ENCODE peak calls at places on chromosomes 1 and 21, in eight cellular contexts. H is CD8-positive, alpha-beta T cell; J is cardiac fibroblast; U is AG09309; I is ovary; V is retinal pigment epithelial cell; N is K562; O is AG10803. K is an unnamed sample.

GRCh38 chr1:241612533-241613505 is 27.4 kb downstream of the CHML start:
- DNase-seq in N (no peak), O (peak), U (peak), V (peak), I (no peak), H (no peak), J (peak), K (peak)

GRCh38 chr1:156422602-156423091 is 53.6 kb downstream of the RHBG start:
- DNase-seq in H (no peak), N (no peak), V (no peak), J (no peak), I (no peak), O (no peak), U (no peak), K (no peak)

GRCh38 chr1:73909043-73909567 is 288.9 kb downstream of the LRRIQ3 start:
- DNase-seq in H (no peak), I (no peak), N (no peak), O (no peak), V (peak), U (no peak), J (no peak), K (no peak)

GRCh38 chr1:66598670-66599069 is 64.7 kb downstream of the SGIP1 start:
- DNase-seq in J (peak), N (no peak), O (peak), U (peak), V (peak), H (no peak), I (no peak), K (peak)

GRCh38 chr21:35424122-35424521 is 375.0 kb upstream of the RUNX1 start:
- DNase-seq in O (peak), U (no peak), H (no peak), V (no peak), N (no peak), J (no peak), I (no peak), K (no peak)

GRCh38 chr1:61088163-61088840 is 5.9 kb downstream of the NFIA start:
- DNase-seq in N (no peak), O (no peak), V (no peak), I (no peak), J (no peak), U (no peak), H (no peak), K (no peak)

GRCh38 chr1:211603713-211604112 is 24.8 kb upstream of the SLC30A1 start:
- DNase-seq in O (no peak), V (no peak), H (no peak), J (no peak), I (no peak), U (no peak), N (no peak), K (no peak)

GRCh38 chr1:119903443-119903835 is 7.1 kb upstream of the ADAM30 start:
- DNase-seq in N (no peak), J (no peak), I (no peak), U (no peak), V (no peak), H (no peak), O (no peak), K (no peak)

GRCh38 chr1:113928129-113928949 is 785 bp upstream of the HIPK1 start:
- DNase-seq in H (no peak), J (peak), V (no peak), I (no peak), U (no peak), O (peak), N (no peak), K (peak)

GRCh38 chr1:156654700-156655099 is 12.8 kb downstream of the BCAN start:
- DNase-seq in H (no peak), J (no peak), O (no peak), N (no peak), I (no peak), U (no peak), V (no peak), K (no peak)

GRCh38 chr1:233364695-233365539 is 37.4 kb downstream of the MAP3K21 start:
- DNase-seq in O (peak), V (no peak), H (no peak), J (peak), N (peak), I (no peak), U (no peak), K (peak)

GRCh38 chr1:30379684-30380624 is 343.4 kb downstream of the MATN1 start:
- DNase-seq in U (peak), H (peak), V (peak), N (peak), O (peak), I (peak), J (peak), K (peak)

GRCh38 chr1:168428063-168428731 is 115.6 kb downstream of the XCL2 start:
- DNase-seq in N (no peak), U (no peak), I (peak), H (no peak), J (peak), V (no peak), O (peak), K (no peak)

GRCh38 chr1:36408479-36408878 is 10.8 kb upstream of the LSM10 start:
- DNase-seq in H (no peak), U (no peak), O (peak), J (no peak), V (no peak), I (no peak), N (no peak), K (peak)

GRCh38 chr1:158014702-158015320 is 21.4 kb downstream of the KIRREL1 start:
- DNase-seq in N (no peak), I (no peak), J (no peak), U (no peak), H (no peak), V (no peak), O (no peak), K (no peak)

GRCh38 chr1:92404661-92405060 is 82.1 kb downstream of the GFI1 start:
- DNase-seq in V (no peak), N (no peak), J (peak), U (no peak), H (no peak), I (no peak), O (peak), K (peak)

GRCh38 chr1:102434421-102434820 is 437.7 kb upstream of the OLFM3 start:
- DNase-seq in I (no peak), O (no peak), N (peak), U (no peak), V (no peak), H (no peak), J (peak), K (no peak)

GRCh38 chr1:179591592-179592580 is at the start of gene TDRD5:
- DNase-seq in V (peak), H (no peak), U (no peak), O (no peak), J (no peak), N (peak), I (no peak), K (no peak)

GRCh38 chr1:150551049-150551783 is 2.0 kb downstream of the ADAMTSL4 start:
- DNase-seq in N (no peak), U (no peak), I (no peak), H (no peak), V (no peak), O (no peak), J (no peak), K (no peak)

GRCh38 chr1:150550222-150551048 is 1.2 kb downstream of the ADAMTSL4 start:
- DNase-seq in H (no peak), V (no peak), O (no peak), U (no peak), J (no peak), N (peak), I (peak), K (peak)

GRCh38 chr1:150549496-150550221 is 451 bp downstream of the ADAMTSL4 start:
- DNase-seq in H (no peak), O (no peak), U (no peak), V (no peak), I (peak), N (no peak), J (no peak), K (no peak)

GRCh38 chr1:150548324-150548631 is 930 bp upstream of the ADAMTSL4 start:
- DNase-seq in U (no peak), I (no peak), O (no peak), J (no peak), H (no peak), N (no peak), V (no peak), K (no peak)

DNA sequence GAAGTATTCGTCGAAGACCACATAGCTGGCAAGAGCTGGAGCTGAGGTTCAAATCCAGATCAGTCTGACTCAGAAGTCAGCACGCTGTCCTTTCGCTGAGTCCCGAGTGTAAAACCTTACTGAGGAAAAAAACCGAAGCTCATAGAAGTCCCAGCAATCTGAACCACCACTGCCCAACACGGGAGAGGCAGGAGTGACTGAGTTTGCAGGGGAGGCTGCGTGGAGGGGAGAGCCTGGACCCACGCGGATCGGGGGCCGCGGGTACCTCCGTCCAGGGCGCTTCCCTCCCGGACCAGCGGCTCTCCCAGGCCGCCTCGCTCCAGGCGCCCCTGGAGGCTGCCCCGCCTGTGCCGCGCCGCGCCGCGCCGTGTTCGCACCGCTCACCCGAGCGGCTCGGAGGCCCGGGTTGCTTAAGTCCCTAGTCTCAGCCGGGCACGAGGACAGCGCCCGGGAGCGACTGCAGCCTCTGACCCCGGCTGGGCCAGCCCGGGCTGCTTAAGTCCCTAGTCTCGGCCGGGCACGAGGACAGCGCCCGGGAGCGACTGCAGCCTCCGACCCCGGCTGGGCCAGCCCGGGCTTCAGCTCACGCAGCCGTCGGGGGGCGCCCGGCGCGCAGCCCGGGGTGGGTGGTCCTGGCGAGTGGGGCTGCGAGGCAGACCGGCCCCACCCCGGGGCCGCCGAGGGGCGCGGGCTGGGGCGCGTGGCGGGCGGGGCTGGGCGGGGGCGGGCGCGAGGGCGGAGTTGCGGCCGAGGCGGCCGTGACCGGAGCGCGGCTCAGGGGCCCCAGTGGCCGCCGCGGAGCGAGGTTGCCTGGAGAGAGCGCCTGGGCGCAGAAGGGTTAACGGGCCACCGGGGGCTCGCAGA is at the start of gene ADAMTSL4:
- DNase-seq in H (no peak), O (peak), N (peak), V (no peak), I (peak), U (no peak), J (peak), K (peak)
- TF ChIP-seq CTCF in H (no peak), O (no peak), N (no peak), V (no peak), I (no peak), U (peak), J (no peak), K (peak)

GRCh38 chr1:225763815-225764548 is 13.6 kb upstream of the SRP9 start:
- DNase-seq in I (peak), U (no peak), H (no peak), O (peak), N (no peak), V (no peak), J (peak), K (no peak)
- H3K4me3 ChIP-seq in I (no peak), U (no peak), H (no peak), O (no peak), N (no peak), V (no peak), J (no peak), K (no peak)

GRCh38 chr1:47522890-47523811 is 85.3 kb downstream of the FOXD2 start:
- DNase-seq in N (no peak), I (no peak), O (no peak), H (no peak), J (no peak), V (no peak), U (no peak), K (no peak)

GRCh38 chr1:47523812-47524170 is 85.9 kb downstream of the FOXD2 start:
- DNase-seq in N (no peak), U (no peak), V (no peak), I (no peak), O (no peak), J (no peak), H (no peak), K (no peak)

GRCh38 chr1:47524272-47524671 is 86.4 kb downstream of the FOXD2 start:
- DNase-seq in I (no peak), J (no peak), O (no peak), H (no peak), N (no peak), V (no peak), U (no peak), K (no peak)

GRCh38 chr1:47529520-47530098 is 91.8 kb downstream of the FOXD2 start:
- DNase-seq in I (no peak), J (no peak), U (no peak), N (peak), V (no peak), H (no peak), O (no peak), K (no peak)

DNA sequence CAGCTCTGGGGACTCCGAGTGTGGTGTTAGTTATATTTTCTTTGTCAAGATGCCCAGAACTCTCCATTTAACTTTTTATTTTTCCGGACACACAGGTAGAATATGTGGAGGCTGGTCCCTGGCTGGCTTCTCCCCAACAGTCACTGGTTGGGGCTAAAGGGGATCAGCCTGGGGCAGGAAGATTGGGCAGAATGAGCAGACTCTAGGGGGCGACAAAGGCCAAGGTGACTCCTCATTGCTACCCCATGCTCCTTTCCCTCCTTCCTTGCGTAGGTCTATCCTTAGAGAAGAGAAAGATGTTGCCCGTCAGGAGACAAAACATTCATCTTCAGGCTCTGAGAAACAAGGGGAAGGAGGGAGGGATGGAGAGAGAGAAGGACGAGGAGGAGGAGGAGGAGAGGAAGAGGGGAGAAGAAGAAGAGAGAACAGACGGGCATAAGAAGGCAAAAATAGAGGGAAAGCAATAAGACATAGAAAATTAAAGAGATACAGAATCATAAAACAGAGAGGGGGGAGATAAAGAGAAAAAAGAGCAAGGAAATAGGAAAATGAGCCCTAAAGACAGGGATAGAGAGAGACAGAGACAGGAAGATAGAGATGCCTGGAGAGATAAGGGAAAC is 89.9 kb downstream of the FOXD2 start:
- DNase-seq in I (no peak), N (peak), H (no peak), O (peak), V (no peak), J (peak), U (no peak), K (no peak)
- TF ChIP-seq CTCF in I (no peak), N (peak), H (no peak), O (peak), V (peak), J (peak), U (peak), K (peak)

GRCh38 chr1:153608742-153609584 is 4.0 kb downstream of the S100A16 start:
- DNase-seq in H (no peak), U (peak), O (peak), V (peak), N (peak), J (peak), I (peak), K (peak)
- H3K4me3 ChIP-seq in H (no peak), U (peak), O (peak), V (peak), N (no peak), J (peak), I (peak), K (peak)

GRCh38 chr1:94754570-94754969 is 65.6 kb upstream of the SLC44A3 start:
- DNase-seq in N (no peak), U (no peak), V (no peak), O (no peak), I (no peak), J (no peak), H (no peak), K (peak)

GRCh38 chr1:94754101-94754500 is 66.1 kb upstream of the SLC44A3 start:
- DNase-seq in U (no peak), N (no peak), J (no peak), V (no peak), I (no peak), H (no peak), O (no peak), K (peak)

GRCh38 chr1:94757931-94758330 is 62.2 kb upstream of the SLC44A3 start:
- DNase-seq in J (peak), U (no peak), O (no peak), H (no peak), V (no peak), N (no peak), I (peak), K (peak)

GRCh38 chr1:94755675-94756074 is 64.5 kb upstream of the SLC44A3 start:
- DNase-seq in O (peak), V (no peak), J (peak), I (peak), N (no peak), U (peak), H (no peak), K (peak)

DNA sequence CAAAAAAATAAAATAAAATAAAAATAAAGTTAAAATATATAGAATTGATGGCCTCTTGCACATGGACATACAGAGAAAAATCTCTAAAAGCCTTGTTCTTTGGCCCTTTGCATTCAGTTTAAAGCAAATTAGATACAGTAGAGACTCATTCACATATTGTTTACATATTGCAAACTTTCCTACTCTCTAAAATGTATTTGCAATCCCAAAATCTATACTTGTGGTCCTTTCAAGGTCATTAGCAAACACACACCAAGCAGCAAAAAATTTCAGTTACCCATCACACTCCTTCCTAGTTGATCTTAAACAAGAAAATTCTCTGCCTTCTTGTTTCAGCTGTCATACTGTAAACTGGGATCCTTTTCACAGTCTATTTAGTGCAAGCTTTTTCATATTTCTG is 61.0 kb upstream of the SLC44A3 start:
- DNase-seq in O (no peak), U (no peak), H (no peak), V (no peak), N (no peak), I (no peak), J (no peak), K (no peak)
- TF ChIP-seq CTCF in O (no peak), U (no peak), H (no peak), V (no peak), N (no peak), I (no peak), J (no peak), K (no peak)

GRCh38 chr1:163442214-163442765 is 120.5 kb downstream of the NUF2 start:
- DNase-seq in N (no peak), H (no peak), J (no peak), V (no peak), U (no peak), I (no peak), O (no peak), K (no peak)

GRCh38 chr1:163440090-163440489 is 118.3 kb downstream of the NUF2 start:
- DNase-seq in O (no peak), H (no peak), V (no peak), J (no peak), U (no peak), N (no peak), I (no peak), K (no peak)

GRCh38 chr1:163439506-163439905 is 117.8 kb downstream of the NUF2 start:
- DNase-seq in U (no peak), I (no peak), V (no peak), H (no peak), J (no peak), N (no peak), O (no peak), K (no peak)

GRCh38 chr1:163442940-163443339 is 121.2 kb downstream of the NUF2 start:
- DNase-seq in O (no peak), I (no peak), V (no peak), H (no peak), N (no peak), J (no peak), U (no peak), K (no peak)

GRCh38 chr1:163443863-163444262 is 122.1 kb downstream of the NUF2 start:
- DNase-seq in H (no peak), V (no peak), O (no peak), U (no peak), N (no peak), J (no peak), I (no peak), K (no peak)
- H3K4me3 ChIP-seq in H (no peak), V (no peak), O (no peak), U (no peak), N (no peak), J (no peak), I (no peak), K (no peak)

GRCh38 chr21:30733026-30733425 is 14.0 kb downstream of the KRTAP21-2 start:
- DNase-seq in V (no peak), N (no peak), U (no peak), I (no peak), J (no peak), H (no peak), O (no peak), K (no peak)
- TF ChIP-seq CTCF in V (no peak), N (no peak), U (no peak), I (no peak), J (no peak), H (no peak), O (no peak), K (no peak)